ENCODE peak calls at places on chromosomes 3 and 15, in five cellular contexts. S is tibial nerve, Q is spleen, R is uterus, H is HCT116. C is an unnamed sample.

GRCh38 chr15:66024116-66024515 is 154.8 kb downstream of the RAB11A start:
- DNase-seq in H (no peak), R (no peak), S (no peak), Q (no peak), C (no peak)

GRCh38 chr3:159263750-159264561 is 462.1 kb downstream of the MFSD1 start:
- DNase-seq in R (no peak), H (peak), Q (no peak), S (no peak), C (peak)

GRCh38 chr3:163939926-163940325 is 1138.4 kb downstream of the SI start:
- DNase-seq in S (no peak), H (peak), Q (no peak), R (no peak), C (no peak)

GRCh38 chr3:154887869-154888268 is 192.2 kb upstream of the MME start:
- DNase-seq in S (no peak), Q (no peak), H (no peak), R (no peak), C (no peak)

GRCh38 chr3:197989651-197990050 is 29.6 kb downstream of the LMLN start:
- DNase-seq in Q (no peak), S (no peak), R (no peak), H (no peak), C (no peak)

GRCh38 chr3:109117939-109118338 is at the start of gene MORC1:
- DNase-seq in S (no peak), H (no peak), Q (no peak), R (no peak), C (no peak)

GRCh38 chr3:170180107-170180951 is 1.2 kb downstream of the PHC3 start:
- DNase-seq in H (no peak), S (no peak), R (no peak), Q (no peak), C (peak)

GRCh38 chr3:84772841-84773240 is 185.9 kb upstream of the CADM2 start:
- DNase-seq in H (no peak), Q (no peak), S (no peak), R (no peak), C (no peak)

GRCh38 chr3:172703966-172704365 is 6.9 kb downstream of the NCEH1 start:
- DNase-seq in R (no peak), S (no peak), H (no peak), Q (no peak), C (peak)

GRCh38 chr15:41493205-41493901 is at the start of gene ITPKA:
- DNase-seq in S (peak), R (peak), Q (peak), H (no peak), C (peak)

GRCh38 chr15:41494922-41495735 is 1.5 kb downstream of the ITPKA start:
- DNase-seq in R (no peak), Q (peak), H (no peak), S (no peak), C (peak)

GRCh38 chr15:41494190-41494921 is 682 bp downstream of the ITPKA start:
- DNase-seq in R (peak), S (no peak), H (no peak), Q (peak), C (peak)

GRCh38 chr15:41493902-41494189 is 172 bp downstream of the ITPKA start:
- DNase-seq in H (no peak), Q (no peak), R (no peak), S (no peak), C (no peak)

DNA sequence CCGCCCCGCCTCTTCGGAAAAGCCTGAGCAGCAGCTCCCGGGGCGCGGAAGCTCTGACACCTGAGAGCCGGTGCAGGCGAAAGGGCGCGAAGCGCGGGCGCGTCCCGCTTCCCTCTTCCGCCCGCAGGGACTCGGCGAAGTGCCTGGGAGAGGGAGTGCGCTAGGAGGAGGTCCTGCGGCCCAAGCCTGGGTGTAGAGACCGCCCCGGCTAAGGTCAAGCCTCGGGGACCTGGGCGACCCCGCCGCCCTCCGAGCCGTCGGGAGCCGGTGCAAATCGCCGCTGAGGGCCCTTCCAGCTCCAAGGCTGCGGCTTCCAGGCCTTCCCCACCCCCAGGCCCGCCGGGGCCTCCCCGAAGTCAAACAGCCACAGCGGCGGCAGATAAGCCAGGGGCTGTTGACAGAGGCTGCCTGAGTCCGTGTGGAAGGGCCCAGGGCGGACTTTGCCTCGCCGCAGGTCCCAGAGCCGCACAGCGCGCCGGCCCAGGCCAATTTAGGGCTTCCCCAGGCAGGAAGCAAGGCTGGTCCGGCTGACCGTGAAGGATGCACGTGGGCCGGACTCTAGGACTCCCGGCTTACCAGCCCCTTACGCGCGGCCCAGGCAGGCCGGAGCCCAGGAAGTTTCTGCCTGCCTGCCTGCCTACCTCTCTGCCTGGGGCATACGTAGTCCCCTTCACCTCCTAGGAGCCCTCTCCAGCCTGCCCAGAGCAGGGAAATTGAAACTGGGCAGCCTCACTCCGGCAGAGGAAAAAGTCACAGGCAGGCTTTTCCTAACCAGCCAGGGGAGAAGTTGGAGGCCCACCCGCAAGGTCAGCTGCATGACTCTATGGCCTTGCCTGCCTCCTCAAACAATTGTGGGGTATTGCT is 2.3 kb downstream of the ITPKA start:
- DNase-seq in R (no peak), H (no peak), Q (no peak), S (no peak), C (peak)
- TF ChIP-seq POLR2A in R (no peak), H (no peak), Q (no peak), S (no peak), C (no peak)

GRCh38 chr15:57703387-57703786 is 3.1 kb upstream of the POLR2M start:
- DNase-seq in R (no peak), Q (no peak), H (no peak), S (no peak), C (no peak)

GRCh38 chr15:57705746-57706404 is 639 bp upstream of the POLR2M start:
- DNase-seq in H (no peak), S (no peak), Q (no peak), R (no peak), C (peak)

GRCh38 chr15:57708047-57708446 is 1.5 kb downstream of the POLR2M start:
- DNase-seq in Q (no peak), H (no peak), R (no peak), S (no peak), C (no peak)

GRCh38 chr15:57706405-57707209 is at the start of gene POLR2M:
- DNase-seq in R (peak), Q (peak), S (peak), H (peak), C (peak)
- TF ChIP-seq POLR2A in R (peak), Q (peak), S (peak), H (no peak), C (peak)

GRCh38 chr15:90529369-90530249 is at the start of gene CRTC3:
- DNase-seq in Q (peak), H (no peak), R (peak), S (peak), C (peak)

GRCh38 chr15:90529008-90529368 is 735 bp upstream of the CRTC3 start:
- DNase-seq in Q (no peak), R (no peak), S (no peak), H (no peak), C (no peak)

GRCh38 chr15:90535254-90535653 is 5.5 kb downstream of the CRTC3 start:
- DNase-seq in H (no peak), S (no peak), Q (no peak), R (no peak), C (no peak)

GRCh38 chr15:90531147-90531546 is 1.4 kb downstream of the CRTC3 start:
- DNase-seq in S (no peak), Q (no peak), H (no peak), R (no peak), C (no peak)

GRCh38 chr15:90530250-90531051 is 728 bp downstream of the CRTC3 start:
- DNase-seq in S (peak), R (peak), Q (peak), H (no peak), C (peak)
- TF ChIP-seq POLR2A in S (no peak), R (no peak), Q (no peak), H (no peak), C (no peak)

DNA sequence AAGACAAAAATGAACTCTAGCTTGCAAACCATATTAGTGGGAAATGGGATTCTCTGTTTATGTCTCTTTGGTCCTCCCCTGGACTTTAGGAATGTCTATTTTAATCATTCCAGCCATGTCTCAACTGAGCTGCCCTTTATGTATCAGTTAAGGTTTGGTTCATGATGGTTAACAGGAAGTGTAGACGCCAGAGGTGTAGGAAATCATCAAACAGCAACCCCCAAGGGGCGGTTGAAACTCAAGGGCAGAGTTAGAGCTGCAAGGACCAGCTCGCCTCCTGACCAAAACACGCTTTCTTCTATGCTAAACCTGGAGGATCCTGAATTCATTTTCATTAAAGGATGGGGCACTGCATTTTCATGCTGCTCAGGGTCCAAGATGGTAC is 53.7 kb upstream of the HEG1 start:
- DNase-seq in R (no peak), H (no peak), S (no peak), Q (no peak), C (no peak)
- TF ChIP-seq POLR2A in R (no peak), H (no peak), S (no peak), Q (no peak), C (no peak)

DNA sequence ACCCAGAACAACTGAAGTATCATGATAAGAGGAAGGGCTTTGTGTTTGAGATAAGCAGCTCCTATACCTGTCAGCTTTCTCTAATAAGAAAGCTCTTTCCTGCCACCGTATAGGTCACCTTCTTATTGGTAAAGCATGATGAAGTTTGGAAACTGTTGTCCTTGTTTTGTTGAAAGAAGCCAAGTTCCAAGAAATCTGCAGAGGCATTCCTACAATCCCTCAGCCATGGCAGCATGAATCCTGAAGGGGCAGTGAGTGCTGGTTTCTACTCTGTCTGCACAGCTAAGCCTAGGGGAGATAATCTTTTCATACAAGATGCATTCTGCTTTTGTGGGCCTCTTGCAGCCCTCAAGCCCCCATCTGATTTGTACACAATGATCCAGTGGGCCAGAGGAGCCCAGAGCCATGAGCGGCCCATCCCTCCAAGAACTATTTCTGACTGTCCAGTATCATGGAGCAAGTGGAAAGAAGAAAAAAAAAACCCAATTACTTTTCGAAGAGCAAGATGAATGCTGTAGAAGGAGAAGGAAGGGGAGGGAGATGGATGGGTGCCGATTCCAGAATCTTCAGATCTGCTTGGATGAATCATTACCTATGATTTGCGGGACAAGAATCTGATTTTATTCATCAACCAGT is 1.9 kb upstream of the THBS1 start:
- DNase-seq in Q (no peak), H (no peak), S (no peak), R (no peak), C (no peak)
- TF ChIP-seq POLR2A in Q (no peak), H (no peak), S (no peak), R (no peak), C (no peak)

DNA sequence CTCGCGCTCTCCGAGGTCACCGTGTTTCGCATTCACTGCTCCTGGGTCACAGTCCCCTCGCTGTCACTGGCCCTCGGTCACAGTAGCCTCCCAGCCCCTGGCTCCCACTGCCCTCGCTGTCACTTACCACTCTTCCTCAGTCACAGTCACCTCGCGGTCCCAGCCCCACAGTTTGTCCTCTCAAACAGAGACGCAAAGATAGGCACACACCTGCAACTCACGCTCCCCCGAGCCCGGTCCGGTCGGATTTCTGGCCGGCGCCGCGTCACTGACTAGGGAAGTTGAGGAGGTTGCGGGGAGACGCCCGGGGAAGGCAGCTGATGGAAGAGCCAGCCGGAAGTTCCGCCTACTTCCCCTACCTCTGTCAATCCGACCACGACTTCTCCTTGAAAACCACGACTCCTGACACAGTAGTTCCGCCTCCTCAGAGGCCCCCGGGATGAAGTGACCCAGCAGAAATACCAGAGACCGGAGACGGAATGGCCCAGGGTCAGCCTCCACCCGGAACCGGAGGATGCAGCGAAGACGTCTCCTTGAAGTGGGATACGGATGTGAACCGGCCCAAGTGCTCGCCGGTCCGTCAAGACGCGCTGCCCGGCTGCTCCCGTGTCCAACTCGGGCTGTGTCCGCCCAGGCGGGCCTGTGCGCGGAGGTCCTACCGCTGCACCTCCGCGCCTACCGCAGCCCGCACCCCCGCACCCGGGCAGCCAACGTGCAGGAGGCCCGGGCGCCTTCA is at the start of gene PCYT1A:
- DNase-seq in H (peak), S (peak), R (peak), Q (peak), C (peak)
- TF ChIP-seq POLR2A in H (peak), S (no peak), R (peak), Q (no peak), C (peak)

GRCh38 chr3:21059409-21059808 is 691.6 kb downstream of the ZNF385D start:
- DNase-seq in S (no peak), Q (no peak), R (no peak), H (no peak), C (no peak)

GRCh38 chr3:21049368-21050062 is 701.5 kb downstream of the ZNF385D start:
- DNase-seq in H (no peak), Q (no peak), R (no peak), S (no peak), C (no peak)

GRCh38 chr3:21056293-21056692 is 694.7 kb downstream of the ZNF385D start:
- DNase-seq in Q (no peak), S (no peak), R (no peak), H (no peak), C (no peak)

GRCh38 chr3:21055015-21055414 is 696.0 kb downstream of the ZNF385D start:
- DNase-seq in H (no peak), R (no peak), S (no peak), Q (no peak), C (no peak)

GRCh38 chr3:21054064-21054463 is 696.9 kb downstream of the ZNF385D start:
- DNase-seq in S (no peak), Q (no peak), R (no peak), H (no peak), C (no peak)
- TF ChIP-seq POLR2A in S (no peak), Q (no peak), R (no peak), H (no peak), C (no peak)

GRCh38 chr3:12484198-12484982 is at the start of gene TSEN2:
- DNase-seq in R (peak), S (peak), Q (peak), H (peak), C (peak)
- TF ChIP-seq POLR2A in R (peak), S (peak), Q (no peak), H (peak), C (peak)

C was measured in erythroblast.